ENCODE peak calls at places on chromosomes 2 and 18, in ten cellular contexts. W is H9, J is body of pancreas, A is GM20000, M is fibroblast of lung, X is B cell, O is cardiac fibroblast, R is BJ, E is GM06990, U is right lobe of liver. P is an unnamed sample.

GRCh38 chr2:212271583-212271982 is 267.0 kb downstream of the ERBB4 start:
- DNase-seq in W (no peak), J (no peak), A (no peak), M (no peak), X (no peak), O (no peak), R (no peak), E (no peak), U (no peak), P (no peak)

GRCh38 chr2:100621371-100621910 is 58.6 kb downstream of the PDCL3 start:
- DNase-seq in W (no peak), J (no peak), A (no peak), M (no peak), X (no peak), O (no peak), R (no peak), E (no peak), U (no peak), P (no peak)

GRCh38 chr2:96140941-96141623 is 2.8 kb upstream of the ASTL start:
- DNase-seq in W (no peak), J (no peak), A (peak), M (no peak), X (no peak), O (no peak), R (no peak), E (no peak), U (peak), P (no peak)

GRCh38 chr2:74884118-74884517 is 50.2 kb downstream of the HK2 start:
- DNase-seq in W (no peak), J (no peak), A (no peak), M (no peak), X (no peak), O (no peak), R (no peak), E (no peak), U (no peak), P (no peak)

GRCh38 chr2:73085691-73086090 is 14.2 kb upstream of the SFXN5 start:
- DNase-seq in W (peak), J (peak), A (peak), M (peak), X (peak), O (peak), R (no peak), E (peak), U (peak), P (peak)

GRCh38 chr2:159971365-159972122 is 90.9 kb downstream of the PLA2R1 start:
- DNase-seq in W (no peak), J (no peak), A (no peak), M (no peak), X (no peak), O (no peak), R (no peak), E (no peak), U (no peak), P (no peak)

GRCh38 chr2:188819781-188820180 is 154.4 kb upstream of the COL3A1 start:
- DNase-seq in W (no peak), J (no peak), A (no peak), M (peak), X (no peak), O (no peak), R (no peak), E (no peak), U (no peak), P (no peak)

GRCh38 chr18:52394602-52395001 is 54.6 kb downstream of the DCC start:
- DNase-seq in W (no peak), J (no peak), A (no peak), M (peak), X (no peak), O (no peak), R (no peak), E (peak), U (no peak), P (no peak)

GRCh38 chr2:65922030-65922429 is 489.6 kb upstream of the SPRED2 start:
- DNase-seq in W (no peak), J (no peak), A (no peak), M (no peak), X (no peak), O (no peak), R (no peak), E (no peak), U (no peak), P (peak)

GRCh38 chr2:32264422-32265149 is at the start of gene NLRC4:
- DNase-seq in W (no peak), J (no peak), A (peak), M (no peak), X (peak), O (no peak), R (no peak), E (peak), U (no peak), P (peak)
- TF ChIP-seq CTCF in W (no peak), J (no peak), A (no peak), M (no peak), X (no peak), O (no peak), R (no peak), E (no peak), U (no peak), P (no peak)

GRCh38 chr2:174545240-174545639 is 52.4 kb downstream of the WIPF1 start:
- DNase-seq in W (no peak), J (no peak), A (no peak), M (no peak), X (no peak), O (no peak), R (no peak), E (no peak), U (no peak), P (no peak)

GRCh38 chr2:174544156-174544555 is 53.4 kb downstream of the WIPF1 start:
- DNase-seq in W (no peak), J (no peak), A (no peak), M (no peak), X (no peak), O (peak), R (no peak), E (no peak), U (no peak), P (no peak)

GRCh38 chr2:174551697-174552096 is 45.9 kb downstream of the WIPF1 start:
- DNase-seq in W (no peak), J (no peak), A (no peak), M (no peak), X (no peak), O (no peak), R (no peak), E (no peak), U (no peak), P (no peak)

GRCh38 chr2:174544802-174545201 is 52.8 kb downstream of the WIPF1 start:
- DNase-seq in W (no peak), J (no peak), A (no peak), M (no peak), X (no peak), O (no peak), R (no peak), E (no peak), U (no peak), P (no peak)

GRCh38 chr2:174546519-174547506 is 50.8 kb downstream of the WIPF1 start:
- DNase-seq in W (peak), J (no peak), A (peak), M (peak), X (no peak), O (peak), R (no peak), E (no peak), U (no peak), P (peak)
- TF ChIP-seq CTCF in W (peak), J (peak), A (peak), M (peak), X (peak), O (peak), R (peak), E (peak), U (peak), P (peak)

GRCh38 chr2:69720404-69720803 is 21.5 kb upstream of the ANXA4 start:
- DNase-seq in W (no peak), J (no peak), A (no peak), M (no peak), X (no peak), O (peak), R (no peak), E (no peak), U (no peak), P (no peak)
- TF ChIP-seq CTCF in W (peak), J (peak), A (no peak), M (peak), X (peak), O (peak), R (peak), E (peak), U (no peak), P (no peak)

DNA sequence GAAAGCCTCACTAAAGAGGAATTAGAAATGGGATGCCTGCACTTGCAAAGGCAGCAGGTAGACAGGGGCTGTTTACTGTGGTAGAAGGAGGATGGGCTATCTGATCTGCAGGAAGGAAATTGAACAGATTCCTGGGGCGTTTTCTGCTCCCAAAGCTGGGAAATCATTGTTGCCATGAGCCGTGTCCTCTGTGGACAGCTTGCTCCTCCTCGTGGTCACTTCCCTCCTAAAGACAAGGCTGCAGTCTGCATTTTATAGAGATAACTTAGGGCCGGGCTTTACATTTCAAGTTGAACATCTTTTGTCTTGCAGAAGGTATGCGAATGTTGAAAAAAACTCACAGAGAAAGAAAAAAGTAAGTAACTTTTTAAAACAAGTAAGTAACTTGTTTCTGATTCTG is 50.9 kb downstream of the DCDC2C start:
- DNase-seq in W (peak), J (no peak), A (no peak), M (no peak), X (no peak), O (no peak), R (no peak), E (no peak), U (no peak), P (no peak)
- TF ChIP-seq CTCF in W (no peak), J (no peak), A (no peak), M (no peak), X (no peak), O (no peak), R (no peak), E (no peak), U (no peak), P (no peak)

GRCh38 chr18:73520229-73520628 is 627.4 kb downstream of the FBXO15 start:
- DNase-seq in W (peak), J (no peak), A (no peak), M (no peak), X (no peak), O (peak), R (no peak), E (no peak), U (no peak), P (no peak)
- TF ChIP-seq CTCF in W (peak), J (no peak), A (no peak), M (no peak), X (no peak), O (peak), R (peak), E (no peak), U (peak), P (peak)

P was measured in GM13976.